ENCODE peak calls at places on chromosome 7, in seven cellular contexts. Y is anterior cingulate cortex, X is occipital lobe, V is C1 segment of cervical spinal cord, L is WTC11, H is NCI-H1105, A is right atrium auricular region. Z is an unnamed sample.

GRCh38 chr7:52831321-52831720 is 204.1 kb upstream of the POM121L12 start:
- DNase-seq in Y (no peak), X (no peak), V (no peak), L (no peak), H (no peak), A (no peak), Z (no peak)

GRCh38 chr7:143979999-143980398 is 20.1 kb upstream of the OR6B1 start:
- DNase-seq in Y (no peak), X (no peak), V (no peak), L (no peak), H (no peak), A (no peak), Z (no peak)

GRCh38 chr7:128005759-128006159 is 25.5 kb downstream of the LRRC4 start:
- DNase-seq in Y (no peak), X (no peak), V (no peak), L (no peak), H (no peak), A (no peak), Z (no peak)

GRCh38 chr7:30846378-30846777 is 65.3 kb upstream of the AQP1 start:
- DNase-seq in Y (no peak), X (no peak), V (no peak), L (no peak), H (no peak), A (no peak), Z (no peak)

GRCh38 chr7:102432476-102433318 is 678 bp upstream of the ORAI2 start:
- DNase-seq in Y (no peak), X (no peak), V (no peak), L (no peak), H (no peak), A (no peak), Z (no peak)

GRCh38 chr7:7969306-7970112 is 913 bp downstream of the GLCCI1 start:
- DNase-seq in Y (peak; percentile 38), X (peak; percentile 26), V (peak; percentile 53), L (peak; percentile 40), H (peak; percentile 46), A (no peak), Z (no peak)

GRCh38 chr7:93620057-93620456 is 45.5 kb upstream of the CALCR start:
- DNase-seq in Y (no peak), X (no peak), V (no peak), L (no peak), H (no peak), A (no peak), Z (peak; percentile 2)

GRCh38 chr7:123271231-123271630 is 71.5 kb upstream of the SLC13A1 start:
- DNase-seq in Y (no peak), X (no peak), V (no peak), L (no peak), H (no peak), A (no peak), Z (peak; percentile 78)

GRCh38 chr7:37786741-37787569 is 61.4 kb upstream of the NME8 start:
- DNase-seq in Y (no peak), X (no peak), V (no peak), L (no peak), H (no peak), A (no peak), Z (no peak)

GRCh38 chr7:92695308-92696261 is 105.4 kb upstream of the FAM133B start:
- DNase-seq in Y (no peak), X (peak; percentile 15), V (no peak), L (peak; percentile 41), H (no peak), A (no peak), Z (peak; percentile 93)

GRCh38 chr7:12315049-12315448 is 88.6 kb downstream of the VWDE start:
- DNase-seq in Y (no peak), X (no peak), V (no peak), L (no peak), H (peak; percentile 88), A (no peak), Z (no peak)

GRCh38 chr7:118078015-118078414 is 105.9 kb upstream of the LSM8 start:
- DNase-seq in Y (no peak), X (no peak), V (no peak), L (no peak), H (no peak), A (no peak), Z (no peak)

GRCh38 chr7:57414852-57415251 is 35.1 kb upstream of the ZNF716 start:
- DNase-seq in Y (no peak), X (no peak), V (no peak), L (no peak), H (no peak), A (no peak), Z (no peak)

GRCh38 chr7:150407588-150408392 is 28.7 kb downstream of the ZNF775 start:
- DNase-seq in Y (no peak), X (no peak), V (no peak), L (no peak), H (no peak), A (no peak), Z (no peak)

GRCh38 chr7:138246391-138246790 is 170.1 kb downstream of the AKR1D1 start:
- DNase-seq in Y (no peak), X (no peak), V (no peak), L (no peak), H (no peak), A (no peak), Z (no peak)

GRCh38 chr7:157552295-157552993 is 215.6 kb downstream of the DNAJB6 start:
- DNase-seq in Y (no peak), X (no peak), V (no peak), L (peak; percentile 7), H (no peak), A (no peak), Z (no peak)

GRCh38 chr7:64907641-64908326 is 4.7 kb downstream of the ZNF273 start:
- DNase-seq in Y (no peak), X (no peak), V (no peak), L (no peak), H (no peak), A (no peak), Z (no peak)

GRCh38 chr7:121301441-121302213 is 27.2 kb upstream of the WNT16 start:
- DNase-seq in Y (no peak), X (no peak), V (no peak), L (no peak), H (no peak), A (no peak), Z (no peak)

GRCh38 chr7:2416659-2417058 is 13.2 kb downstream of the CHST12 start:
- DNase-seq in Y (no peak), X (no peak), V (no peak), L (no peak), H (no peak), A (no peak), Z (no peak)

GRCh38 chr7:159091480-159092475 is 52.9 kb downstream of the VIPR2 start:
- DNase-seq in Y (no peak), X (no peak), V (no peak), L (no peak), H (no peak), A (peak; percentile 53), Z (no peak)

GRCh38 chr7:91243591-91244368 is 20.5 kb upstream of the FZD1 start:
- DNase-seq in Y (no peak), X (no peak), V (no peak), L (no peak), H (no peak), A (no peak), Z (peak; percentile 75)

GRCh38 chr7:116552616-116553015 is 27.8 kb downstream of the CAV1 start:
- DNase-seq in Y (no peak), X (no peak), V (no peak), L (no peak), H (no peak), A (no peak), Z (peak; percentile 83)

GRCh38 chr7:108598153-108598552 is 28.5 kb downstream of the DNAJB9 start:
- DNase-seq in Y (no peak), X (no peak), V (no peak), L (no peak), H (no peak), A (no peak), Z (no peak)

Z was measured in fibroblast of mammary gland.